ENCODE peak calls at places on chromosome 6, in five cellular contexts. H is kidney, I is tibial nerve, T is neural progenitor cell, P is lower lobe of right lung. V is an unnamed sample.

GRCh38 chr6:111011360-111012142 is 29.7 kb downstream of the RPF2 start:
- DNase-seq in H (no peak), I (no peak), T (peak), P (no peak), V (no peak)

GRCh38 chr6:142489722-142490610 is 188.2 kb downstream of the ADGRG6 start:
- DNase-seq in H (no peak), I (no peak), T (no peak), P (no peak), V (no peak)

GRCh38 chr6:31666337-31666960 is 569 bp downstream of the CSNK2B start:
- DNase-seq in H (no peak), I (no peak), T (no peak), P (no peak), V (no peak)

GRCh38 chr6:107968081-107968480 is 10.1 kb upstream of the SEC63 start:
- DNase-seq in H (no peak), I (no peak), T (peak), P (no peak), V (no peak)

GRCh38 chr6:108133594-108134179 is 32.1 kb upstream of the NR2E1 start:
- DNase-seq in H (peak), I (no peak), T (peak), P (peak), V (peak)

GRCh38 chr6:143224516-143224915 is 163.8 kb downstream of the AIG1 start:
- DNase-seq in H (no peak), I (no peak), T (no peak), P (no peak), V (no peak)

GRCh38 chr6:15400572-15401004 is 154.7 kb downstream of the JARID2 start:
- DNase-seq in H (no peak), I (peak), T (peak), P (peak), V (no peak)

GRCh38 chr6:169786349-169786748 is 34.9 kb downstream of the ERMARD start:
- DNase-seq in H (no peak), I (no peak), T (no peak), P (no peak), V (no peak)

GRCh38 chr6:46583081-46583480 is 69.5 kb downstream of the CYP39A1 start:
- DNase-seq in H (no peak), I (no peak), T (no peak), P (no peak), V (no peak)

GRCh38 chr6:158256746-158257424 is 55.4 kb upstream of the TULP4 start:
- DNase-seq in H (no peak), I (no peak), T (no peak), P (no peak), V (no peak)

GRCh38 chr6:106509420-106510089 is 119.7 kb downstream of the RTN4IP1 start:
- DNase-seq in H (no peak), I (no peak), T (peak), P (no peak), V (no peak)

GRCh38 chr6:119351005-119351394 is 1.4 kb upstream of the MAN1A1 start:
- DNase-seq in H (no peak), I (no peak), T (no peak), P (no peak), V (no peak)

GRCh38 chr6:119348308-119349040 is 1.1 kb downstream of the MAN1A1 start:
- DNase-seq in H (peak), I (no peak), T (peak), P (peak), V (no peak)

GRCh38 chr6:119349041-119349340 is 570 bp downstream of the MAN1A1 start:
- DNase-seq in H (no peak), I (no peak), T (no peak), P (no peak), V (no peak)

GRCh38 chr6:119349341-119350201 is at the start of gene MAN1A1:
- DNase-seq in H (peak), I (peak), T (peak), P (peak), V (peak)

DNA sequence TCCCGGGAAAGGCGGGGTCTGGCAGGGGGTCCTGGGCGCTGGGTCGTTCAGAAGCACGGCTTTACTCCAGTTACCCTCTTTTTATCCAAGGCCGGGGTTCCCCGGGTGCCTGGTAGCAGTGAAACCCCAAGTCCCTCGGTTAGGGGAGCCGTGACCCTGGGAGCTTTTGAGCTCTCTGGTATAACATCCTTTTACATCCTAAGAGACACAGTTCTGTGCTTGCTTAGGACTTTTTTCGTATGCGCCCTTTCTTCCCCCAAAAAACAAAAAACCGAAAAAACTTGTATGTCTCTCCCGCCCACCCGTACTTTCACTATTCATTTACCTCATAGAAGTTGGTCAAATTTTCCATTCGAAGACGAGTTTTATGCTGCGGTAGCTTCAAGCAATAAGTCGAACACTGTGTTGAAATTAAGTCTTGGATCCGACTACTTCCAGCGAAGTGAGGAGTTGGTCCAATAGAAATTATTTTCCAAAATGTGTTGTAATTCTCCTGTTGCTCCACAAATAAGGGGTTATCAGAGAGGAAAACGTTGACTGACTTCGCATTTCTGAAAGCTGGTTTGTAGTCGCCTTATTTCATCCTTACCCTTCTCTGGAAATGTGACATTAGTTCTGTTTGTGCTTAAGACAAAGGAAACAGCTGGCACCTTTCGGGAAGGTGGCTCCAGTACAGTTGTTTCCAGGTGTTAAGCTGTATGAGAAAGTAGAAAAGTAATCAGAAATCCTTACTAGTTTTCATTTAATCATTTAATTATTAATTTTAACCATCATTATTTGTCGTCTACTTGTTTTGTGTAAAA is 842 bp upstream of the MAN1A1 start:
- DNase-seq in H (no peak), I (no peak), T (no peak), P (no peak), V (no peak)
- TF ChIP-seq CTCF in H (no peak), I (no peak), T (no peak), P (no peak), V (no peak)

GRCh38 chr6:40037271-40037670 is 103.0 kb upstream of the MOCS1 start:
- DNase-seq in H (no peak), I (no peak), T (no peak), P (no peak), V (no peak)
- H3K27ac ChIP-seq in H (no peak), I (no peak), T (no peak), P (no peak), V (no peak)

DNA sequence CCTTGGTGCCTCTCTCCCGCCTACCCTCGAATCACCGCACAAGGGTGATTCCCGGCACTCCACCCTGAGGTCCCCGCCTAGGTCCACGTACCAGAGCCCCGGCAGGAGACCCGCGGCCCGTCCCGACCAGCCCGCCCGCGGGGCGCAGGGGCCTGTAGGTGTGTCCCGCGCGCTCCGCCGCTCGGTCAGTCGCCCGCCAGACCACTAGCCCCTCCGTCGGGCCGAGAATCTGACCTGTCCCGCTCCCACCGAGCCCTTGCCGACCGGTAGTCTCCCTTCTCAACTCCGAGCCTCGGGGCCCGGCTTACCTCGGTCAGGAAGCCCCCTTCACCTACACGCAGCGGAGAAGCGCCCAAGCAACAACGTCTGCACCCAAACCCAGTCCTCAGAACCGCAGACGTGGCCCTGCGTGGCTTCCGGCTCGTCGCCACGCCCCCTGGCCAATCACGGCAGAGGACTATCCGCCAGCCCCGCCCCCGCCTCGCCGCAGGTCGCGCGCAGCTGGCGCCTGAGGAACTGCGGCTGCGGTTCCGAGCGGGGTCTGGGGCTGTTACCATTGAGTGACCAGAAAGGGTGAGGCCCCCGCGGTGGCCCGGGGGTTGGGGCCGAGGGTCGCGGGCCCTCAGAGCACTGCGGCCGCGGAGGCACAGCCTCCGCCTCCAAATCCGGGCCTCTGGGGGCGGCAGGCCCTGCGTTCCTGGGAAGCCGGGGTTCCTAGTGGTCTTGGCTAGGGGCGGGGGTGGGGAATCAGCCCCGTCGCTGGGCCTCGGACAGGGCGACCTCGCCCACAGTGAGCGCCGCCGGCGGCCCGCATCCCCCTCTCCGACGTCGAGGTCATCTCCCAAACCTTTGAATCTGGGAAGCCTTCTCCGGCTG is at the start of the genes PGM3 and RWDD2A:
- DNase-seq in H (peak), I (peak), T (peak), P (peak), V (peak)
- H3K4me3 ChIP-seq in H (peak), I (peak), T (peak), P (peak), V (peak)

GRCh38 chr6:145761584-145761983 is 26.3 kb upstream of the EPM2A start:
- DNase-seq in H (no peak), I (no peak), T (no peak), P (no peak), V (no peak)
- TF ChIP-seq CTCF in H (no peak), I (no peak), T (no peak), P (no peak), V (peak)

DNA sequence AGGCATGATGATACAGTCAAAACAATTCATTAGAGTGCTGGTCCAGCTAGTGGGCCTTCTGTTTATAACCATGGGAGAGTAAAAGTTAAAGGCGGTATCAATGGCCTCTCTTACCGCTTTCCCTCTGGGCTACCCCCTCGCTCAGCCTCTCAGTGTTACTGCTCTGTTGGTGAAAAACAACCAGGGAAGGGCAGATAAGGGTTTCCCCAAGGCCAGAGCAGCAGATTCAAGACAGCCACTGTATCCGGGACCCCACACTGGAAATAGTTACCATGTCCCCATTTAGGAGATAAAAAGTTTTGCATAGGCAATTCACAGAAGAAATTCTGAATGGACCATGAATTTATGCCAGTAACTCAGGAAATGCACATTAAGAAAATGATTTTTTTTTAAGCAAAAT is 13.4 kb downstream of the SCGN start:
- DNase-seq in H (no peak), I (no peak), T (no peak), P (no peak), V (no peak)
- H3K27ac ChIP-seq in H (no peak), I (no peak), T (no peak), P (no peak), V (no peak)

GRCh38 chr6:147874322-147874721 is 365.8 kb downstream of the SAMD5 start:
- DNase-seq in H (no peak), I (no peak), T (no peak), P (no peak), V (no peak)
- H3K4me3 ChIP-seq in H (no peak), I (no peak), T (no peak), P (no peak), V (no peak)

GRCh38 chr6:13383280-13384163 is 55.2 kb upstream of the TBC1D7 start:
- DNase-seq in H (no peak), I (no peak), T (no peak), P (no peak), V (no peak)
- TF ChIP-seq CTCF in H (no peak), I (no peak), T (no peak), P (peak), V (peak)

DNA sequence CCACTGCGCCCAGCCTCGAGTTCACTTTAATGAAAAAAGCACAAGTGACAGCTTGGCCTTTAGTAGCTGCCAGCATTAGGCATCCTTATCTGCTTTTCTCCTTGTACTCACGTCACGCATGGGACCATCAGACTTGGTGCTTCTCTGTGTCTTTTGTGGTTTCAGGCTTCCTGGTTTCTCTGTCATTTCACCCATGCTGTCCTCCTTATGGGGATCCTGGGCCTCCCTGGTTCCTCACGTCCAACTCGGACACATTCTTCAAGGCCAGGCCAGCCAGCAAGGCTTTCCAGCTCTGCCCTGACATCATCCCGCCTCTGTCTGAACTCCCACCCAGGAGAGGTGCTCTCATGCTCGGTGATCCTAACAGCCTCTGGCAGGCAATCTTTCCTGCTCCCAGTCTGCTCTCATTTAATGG is 83.2 kb downstream of the TIAM2 start:
- DNase-seq in H (no peak), I (no peak), T (no peak), P (no peak), V (no peak)
- H3K27ac ChIP-seq in H (no peak), I (no peak), T (no peak), P (no peak), V (no peak)

V was measured in RWPE2.